ENCODE peak calls at places on chromosomes 5 and 9, in ten cellular contexts. B is anterior cingulate cortex, Q is pulmonary artery endothelial cell, O is RWPE1, V is GM13977, J is glutamatergic neuron, D is PC-3, C is stomach, H is endothelial cell, P is left lobe of liver. U is an unnamed sample.

GRCh38 chr9:20315672-20316071 is 306.6 kb downstream of the MLLT3 start:
- DNase-seq in D (peak), J (no peak), C (no peak), V (no peak), Q (no peak), H (no peak), P (no peak), B (no peak), O (peak), U (no peak)

GRCh38 chr5:79333852-79334557 is 98.1 kb downstream of the JMY start:
- DNase-seq in Q (no peak), C (no peak), H (no peak), D (no peak), P (no peak), B (no peak), J (no peak), V (no peak), O (no peak), U (no peak)

GRCh38 chr9:123823194-123823947 is 106.6 kb downstream of the DENND1A start:
- DNase-seq in Q (no peak), P (no peak), C (no peak), D (no peak), J (no peak), H (no peak), B (no peak), V (no peak), O (no peak), U (no peak)

GRCh38 chr5:64839936-64840335 is 71.2 kb downstream of the CWC27 start:
- DNase-seq in C (no peak), D (no peak), P (no peak), H (no peak), V (no peak), O (no peak), J (no peak), Q (no peak), B (no peak), U (no peak)

GRCh38 chr9:105204416-105204815 is 40.0 kb upstream of the SLC44A1 start:
- DNase-seq in P (no peak), B (no peak), C (no peak), H (no peak), O (no peak), J (no peak), Q (no peak), V (no peak), D (no peak), U (no peak)

GRCh38 chr9:68979538-68980314 is 34.2 kb downstream of the PRKACG start:
- DNase-seq in O (no peak), Q (no peak), H (peak), P (no peak), V (no peak), D (no peak), B (no peak), C (no peak), J (peak), U (no peak)

GRCh38 chr5:56440871-56441740 is 208.0 kb upstream of the ANKRD55 start:
- DNase-seq in V (no peak), J (no peak), D (peak), Q (no peak), H (no peak), B (no peak), C (no peak), O (peak), P (no peak), U (no peak)

GRCh38 chr5:125987677-125988255 is 435.4 kb upstream of the GRAMD2B start:
- DNase-seq in B (no peak), D (no peak), O (no peak), V (no peak), C (no peak), H (no peak), Q (no peak), P (no peak), J (no peak), U (no peak)

GRCh38 chr9:136618578-136619547 is 43.9 kb upstream of the EGFL7 start:
- DNase-seq in B (no peak), V (peak), J (no peak), Q (no peak), D (no peak), P (peak), H (no peak), C (no peak), O (no peak), U (no peak)

GRCh38 chr9:87035868-87036267 is 88.6 kb upstream of the GAS1 start:
- DNase-seq in H (no peak), B (no peak), D (no peak), P (no peak), J (no peak), V (no peak), C (no peak), O (no peak), Q (no peak), U (no peak)

GRCh38 chr5:163161512-163161911 is 275.9 kb upstream of the CCNG1 start:
- DNase-seq in C (no peak), B (no peak), Q (no peak), O (no peak), P (no peak), D (no peak), J (no peak), H (no peak), V (no peak), U (no peak)

GRCh38 chr5:139657363-139658321 is 9.5 kb downstream of the CXXC5 start:
- DNase-seq in P (no peak), B (no peak), O (no peak), J (no peak), V (no peak), C (no peak), Q (no peak), D (no peak), H (no peak), U (no peak)

GRCh38 chr5:149656576-149657182 is 73.4 kb upstream of the PPARGC1B start:
- DNase-seq in V (peak), P (no peak), D (peak), O (no peak), J (peak), H (peak), Q (no peak), B (no peak), C (peak), U (no peak)

GRCh38 chr9:21778300-21778699 is 24.1 kb upstream of the MTAP start:
- DNase-seq in D (peak), C (no peak), O (peak), H (no peak), V (no peak), B (no peak), Q (no peak), P (no peak), J (no peak), U (no peak)

GRCh38 chr5:1494780-1495524 is 28.8 kb downstream of the LPCAT1 start:
- DNase-seq in B (no peak), J (no peak), O (no peak), P (no peak), C (peak), V (no peak), H (no peak), Q (no peak), D (no peak), U (no peak)

GRCh38 chr9:95433096-95433852 is 83.5 kb downstream of the PTCH1 start:
- DNase-seq in D (no peak), C (no peak), P (no peak), H (no peak), B (no peak), V (no peak), Q (no peak), J (no peak), O (no peak), U (no peak)

GRCh38 chr9:88528356-88528755 is 6.6 kb upstream of the NXNL2 start:
- DNase-seq in D (no peak), Q (no peak), B (no peak), C (no peak), V (no peak), P (no peak), O (no peak), H (no peak), J (no peak), U (no peak)

GRCh38 chr5:38375423-38375822 is 117.1 kb downstream of the EGFLAM start:
- DNase-seq in C (no peak), D (no peak), P (no peak), V (no peak), J (no peak), B (no peak), O (no peak), Q (no peak), H (no peak), U (no peak)

GRCh38 chr5:120765189-120765588 is 301.1 kb downstream of the PRR16 start:
- DNase-seq in V (no peak), C (no peak), D (no peak), Q (no peak), J (no peak), B (no peak), O (no peak), P (no peak), H (no peak), U (no peak)

GRCh38 chr5:55585266-55585610 is 50.5 kb upstream of the PLPP1 start:
- DNase-seq in Q (no peak), C (no peak), H (no peak), O (no peak), D (no peak), P (peak), J (no peak), V (no peak), B (no peak), U (no peak)

GRCh38 chr9:122446819-122447484 is 30.8 kb downstream of the OR1J1 start:
- DNase-seq in D (no peak), C (no peak), H (no peak), O (no peak), Q (peak), B (no peak), P (no peak), V (no peak), J (no peak), U (no peak)

GRCh38 chr5:164504141-164504772 is 998.8 kb downstream of the MAT2B start:
- DNase-seq in O (peak), Q (peak), H (peak), P (no peak), V (peak), J (peak), C (peak), D (peak), B (no peak), U (peak)

GRCh38 chr9:4301971-4302427 is 2.1 kb upstream of the GLIS3 start:
- DNase-seq in J (no peak), C (no peak), O (peak), Q (no peak), P (no peak), H (no peak), D (peak), B (no peak), V (no peak), U (no peak)

GRCh38 chr9:35705836-35706430 is 16.2 kb upstream of the TPM2 start:
- DNase-seq in D (no peak), V (no peak), H (no peak), P (no peak), C (no peak), Q (no peak), J (no peak), O (no peak), B (no peak), U (no peak)

GRCh38 chr5:145925353-145925752 is 11.0 kb upstream of the SH3RF2 start:
- DNase-seq in P (no peak), B (no peak), O (peak), J (no peak), V (no peak), Q (peak), D (peak), C (no peak), H (no peak), U (no peak)

GRCh38 chr9:79408200-79408599 is 163.6 kb upstream of the TLE4 start:
- DNase-seq in V (no peak), D (no peak), B (no peak), J (no peak), Q (no peak), O (no peak), C (no peak), P (no peak), H (no peak), U (no peak)

GRCh38 chr9:131025953-131026858 is 17.2 kb downstream of the LAMC3 start:
- DNase-seq in O (no peak), D (no peak), P (no peak), C (no peak), B (no peak), J (no peak), H (no peak), V (no peak), Q (no peak), U (no peak)

GRCh38 chr9:128097156-128098016 is 29.4 kb downstream of the SLC25A25 start:
- DNase-seq in H (no peak), D (no peak), B (no peak), O (no peak), V (no peak), C (no peak), P (no peak), Q (no peak), J (no peak), U (no peak)

GRCh38 chr5:485943-486491 is 38.2 kb downstream of the SLC9A3 start:
- DNase-seq in P (no peak), Q (no peak), C (no peak), V (no peak), H (no peak), B (no peak), J (no peak), O (no peak), D (no peak), U (no peak)

GRCh38 chr5:27311544-27311943 is 273.2 kb upstream of the CDH9 start:
- DNase-seq in P (no peak), J (no peak), D (no peak), V (no peak), O (no peak), Q (no peak), H (no peak), B (no peak), C (no peak), U (no peak)

GRCh38 chr5:80959768-80960442 is at the start of gene RASGRF2:
- DNase-seq in Q (no peak), B (peak), C (peak), D (no peak), O (peak), J (peak), V (peak), H (peak), P (peak), U (peak)

GRCh38 chr5:62457071-62457470 is 44.5 kb downstream of the IPO11 start:
- DNase-seq in D (peak), Q (no peak), J (no peak), V (no peak), H (no peak), P (no peak), O (peak), B (no peak), C (no peak), U (no peak)

U was measured in hippocampal formation.